ENCODE peak calls at places on chromosomes 1 and 21, in nine cellular contexts. S is foreskin fibroblast; U is COR-L47; A is H1; T is NCI-H1694 treated with DMSO at 0.1 percent for 48 hours; E is stimulated activated effector memory CD8-positive, alpha-beta T cell treated with anti-CD3 and anti-CD28 coated beads, Interleukin-12 subunit alpha, Interleukin-12 subunit beta, amount 100 ng/mL, for 72 hours; P is RPMI8226; R is CMK; L is fibroblast of the aortic adventitia. Y is an unnamed sample.

GRCh38 chr1:31221072-31221471 is 18.6 kb downstream of the NKAIN1 start:
- DNase-seq in S (no peak), U (no peak), A (no peak), T (no peak), E (no peak), P (peak; percentile 33), R (no peak), L (no peak), Y (no peak)

GRCh38 chr21:42039911-42040351 is 29.8 kb upstream of the ZBTB21 start:
- DNase-seq in S (peak; percentile 83), U (no peak), A (no peak), T (no peak), E (no peak), P (no peak), R (no peak), L (peak; percentile 73), Y (peak; percentile 47)

GRCh38 chr1:16077430-16078245 is 4.2 kb upstream of the FAM131C start:
- DNase-seq in S (peak; percentile 31), U (no peak), A (no peak), T (no peak), E (no peak), P (no peak), R (no peak), L (peak; percentile 32), Y (no peak)

GRCh38 chr1:70459502-70460225 is 48.6 kb downstream of the CTH start:
- DNase-seq in S (peak; percentile 60), U (no peak), A (no peak), T (no peak), E (no peak), P (no peak), R (no peak), L (peak; percentile 52), Y (no peak)

GRCh38 chr1:153478692-153479618 is 18.5 kb upstream of the S100A7 start:
- DNase-seq in S (no peak), U (no peak), A (no peak), T (no peak), E (no peak), P (no peak), R (no peak), L (no peak), Y (no peak)

GRCh38 chr1:246418565-246419312 is 88.3 kb downstream of the SMYD3 start:
- DNase-seq in S (no peak), U (no peak), A (no peak), T (peak; percentile 96), E (no peak), P (no peak), R (no peak), L (no peak), Y (no peak)

GRCh38 chr1:209040351-209040750 is 543.2 kb upstream of the CAMK1G start:
- DNase-seq in S (peak; percentile 62), U (no peak), A (no peak), T (no peak), E (no peak), P (no peak), R (no peak), L (peak; percentile 3), Y (no peak)

GRCh38 chr1:239505094-239505493 is 118.7 kb downstream of the CHRM3 start:
- DNase-seq in S (no peak), U (no peak), A (no peak), T (no peak), E (no peak), P (no peak), R (no peak), L (no peak), Y (no peak)

GRCh38 chr1:201895913-201896807 is 7.5 kb downstream of the SHISA4 start:
- DNase-seq in S (peak; percentile 96), U (peak; percentile 73), A (peak; percentile 98), T (peak; percentile 83), E (peak; percentile 91), P (peak; percentile 93), R (peak; percentile 88), L (peak; percentile 92), Y (peak; percentile 89)

GRCh38 chr1:153127296-153127695 is 14.0 kb upstream of the SPRR2F start:
- DNase-seq in S (no peak), U (no peak), A (no peak), T (no peak), E (no peak), P (no peak), R (no peak), L (no peak), Y (no peak)

GRCh38 chr1:117826551-117827078 is 102.8 kb downstream of the GDAP2 start:
- DNase-seq in S (peak; percentile 93), U (no peak), A (no peak), T (peak; percentile 5), E (no peak), P (no peak), R (no peak), L (peak; percentile 94), Y (peak; percentile 63)

GRCh38 chr21:25572895-25573310 is 34.4 kb downstream of the MRPL39 start:
- DNase-seq in S (no peak), U (no peak), A (no peak), T (no peak), E (no peak), P (no peak), R (no peak), L (peak; percentile 19), Y (no peak)

GRCh38 chr1:56068210-56068609 is 511.2 kb downstream of the PLPP3 start:
- DNase-seq in S (no peak), U (no peak), A (no peak), T (no peak), E (no peak), P (no peak), R (no peak), L (peak; percentile 40), Y (no peak)

GRCh38 chr1:50968884-50969610 is 998 bp upstream of the CDKN2C start:
- DNase-seq in S (no peak), U (no peak), A (peak; percentile 76), T (no peak), E (peak; percentile 81), P (no peak), R (no peak), L (peak; percentile 19), Y (peak; percentile 51)

GRCh38 chr1:218361298-218362065 is 16.3 kb downstream of the TGFB2 start:
- DNase-seq in S (peak; percentile 79), U (no peak), A (peak; percentile 39), T (peak; percentile 74), E (no peak), P (peak; percentile 35), R (no peak), L (peak; percentile 73), Y (no peak)

GRCh38 chr1:155989242-155989991 is 11.1 kb upstream of the ARHGEF2 start:
- DNase-seq in S (peak; percentile 90), U (peak; percentile 66), A (peak; percentile 91), T (peak; percentile 90), E (peak; percentile 92), P (peak; percentile 81), R (no peak), L (peak; percentile 84), Y (peak; percentile 70)

GRCh38 chr1:212133319-212133718 is 97.8 kb downstream of the DTL start:
- DNase-seq in S (no peak), U (no peak), A (no peak), T (no peak), E (no peak), P (no peak), R (no peak), L (no peak), Y (no peak)

GRCh38 chr1:54118704-54119103 is 34.1 kb downstream of the CDCP2 start:
- DNase-seq in S (peak; percentile 81), U (no peak), A (no peak), T (no peak), E (no peak), P (no peak), R (no peak), L (peak; percentile 44), Y (no peak)

Y was measured in left ventricle myocardium inferior.